ENCODE peak calls at places on chromosomes 3 and 15, in five cellular contexts. One of them, this sample, is unnamed.

GRCh38 chr15:69194854-69195253 is 34.4 kb downstream of the GLCE start:
- DNase-seq in activated B cell treated with CpG ODN at 0.5 μM for 24 hours: no peak
- DNase-seq in right atrium auricular region: no peak
- DNase-seq in fibroblast of villous mesenchyme: peak
- DNase-seq in mucosa of descending colon: no peak
- DNase-seq in this sample: no peak

GRCh38 chr3:142022381-142022780 is 127.0 kb downstream of the TFDP2 start:
- DNase-seq in activated B cell treated with CpG ODN at 0.5 μM for 24 hours: no peak
- DNase-seq in right atrium auricular region: no peak
- DNase-seq in fibroblast of villous mesenchyme: peak
- DNase-seq in mucosa of descending colon: peak
- DNase-seq in this sample: no peak

GRCh38 chr3:46930176-46930944 is 46.2 kb downstream of the CCDC12 start:
- DNase-seq in activated B cell treated with CpG ODN at 0.5 μM for 24 hours: no peak
- DNase-seq in right atrium auricular region: no peak
- DNase-seq in fibroblast of villous mesenchyme: no peak
- DNase-seq in mucosa of descending colon: no peak
- DNase-seq in this sample: no peak

GRCh38 chr15:78206326-78207109 is 27.8 kb downstream of the ACSBG1 start:
- DNase-seq in activated B cell treated with CpG ODN at 0.5 μM for 24 hours: no peak
- DNase-seq in right atrium auricular region: peak
- DNase-seq in fibroblast of villous mesenchyme: peak
- DNase-seq in mucosa of descending colon: no peak
- DNase-seq in this sample: no peak

GRCh38 chr15:48796930-48797329 is 13.9 kb downstream of the CEP152 start:
- DNase-seq in activated B cell treated with CpG ODN at 0.5 μM for 24 hours: no peak
- DNase-seq in right atrium auricular region: no peak
- DNase-seq in fibroblast of villous mesenchyme: no peak
- DNase-seq in mucosa of descending colon: no peak
- DNase-seq in this sample: no peak

GRCh38 chr3:151210676-151211381 is 7.8 kb upstream of the GPR171 start:
- DNase-seq in activated B cell treated with CpG ODN at 0.5 μM for 24 hours: no peak
- DNase-seq in right atrium auricular region: no peak
- DNase-seq in fibroblast of villous mesenchyme: peak
- DNase-seq in mucosa of descending colon: peak
- DNase-seq in this sample: no peak

GRCh38 chr15:76939715-76940114 is 8.2 kb downstream of the RCN2 start:
- DNase-seq in activated B cell treated with CpG ODN at 0.5 μM for 24 hours: no peak
- DNase-seq in right atrium auricular region: no peak
- DNase-seq in fibroblast of villous mesenchyme: peak
- DNase-seq in mucosa of descending colon: no peak
- DNase-seq in this sample: no peak

GRCh38 chr3:29771602-29772001 is 490.7 kb downstream of the RBMS3 start:
- DNase-seq in activated B cell treated with CpG ODN at 0.5 μM for 24 hours: no peak
- DNase-seq in right atrium auricular region: no peak
- DNase-seq in fibroblast of villous mesenchyme: no peak
- DNase-seq in mucosa of descending colon: no peak
- DNase-seq in this sample: no peak

GRCh38 chr3:174125267-174125844 is 727.8 kb downstream of the NLGN1 start:
- DNase-seq in activated B cell treated with CpG ODN at 0.5 μM for 24 hours: no peak
- DNase-seq in right atrium auricular region: no peak
- DNase-seq in fibroblast of villous mesenchyme: peak
- DNase-seq in mucosa of descending colon: no peak
- DNase-seq in this sample: no peak

GRCh38 chr3:141280086-141280485 is 48.5 kb downstream of the PXYLP1 start:
- DNase-seq in activated B cell treated with CpG ODN at 0.5 μM for 24 hours: no peak
- DNase-seq in right atrium auricular region: peak
- DNase-seq in fibroblast of villous mesenchyme: peak
- DNase-seq in mucosa of descending colon: no peak
- DNase-seq in this sample: no peak

GRCh38 chr15:82414536-82415191 is 15.0 kb upstream of the GOLGA6L9 start:
- DNase-seq in activated B cell treated with CpG ODN at 0.5 μM for 24 hours: no peak
- DNase-seq in right atrium auricular region: no peak
- DNase-seq in fibroblast of villous mesenchyme: peak
- DNase-seq in mucosa of descending colon: no peak
- DNase-seq in this sample: no peak
- TF ChIP-seq CTCF in activated B cell treated with CpG ODN at 0.5 μM for 24 hours: no peak
- TF ChIP-seq CTCF in right atrium auricular region: no peak
- TF ChIP-seq CTCF in fibroblast of villous mesenchyme: no peak
- TF ChIP-seq CTCF in mucosa of descending colon: no peak
- TF ChIP-seq CTCF in this sample: no peak

GRCh38 chr15:73681856-73682596 is 2.2 kb upstream of the CD276 start:
- DNase-seq in activated B cell treated with CpG ODN at 0.5 μM for 24 hours: no peak
- DNase-seq in right atrium auricular region: no peak
- DNase-seq in fibroblast of villous mesenchyme: peak
- DNase-seq in mucosa of descending colon: no peak
- DNase-seq in this sample: no peak

GRCh38 chr15:73683624-73684536 is at the start of gene CD276:
- DNase-seq in activated B cell treated with CpG ODN at 0.5 μM for 24 hours: no peak
- DNase-seq in right atrium auricular region: peak
- DNase-seq in fibroblast of villous mesenchyme: peak
- DNase-seq in mucosa of descending colon: peak
- DNase-seq in this sample: peak

GRCh38 chr15:73683257-73683623 is 943 bp upstream of the CD276 start:
- DNase-seq in activated B cell treated with CpG ODN at 0.5 μM for 24 hours: no peak
- DNase-seq in right atrium auricular region: peak
- DNase-seq in fibroblast of villous mesenchyme: no peak
- DNase-seq in mucosa of descending colon: no peak
- DNase-seq in this sample: no peak

GRCh38 chr15:73681073-73681472 is 3.1 kb upstream of the CD276 start:
- DNase-seq in activated B cell treated with CpG ODN at 0.5 μM for 24 hours: no peak
- DNase-seq in right atrium auricular region: no peak
- DNase-seq in fibroblast of villous mesenchyme: no peak
- DNase-seq in mucosa of descending colon: no peak
- DNase-seq in this sample: no peak

GRCh38 chr15:73682597-73683090 is 1.5 kb upstream of the CD276 start:
- DNase-seq in activated B cell treated with CpG ODN at 0.5 μM for 24 hours: no peak
- DNase-seq in right atrium auricular region: no peak
- DNase-seq in fibroblast of villous mesenchyme: no peak
- DNase-seq in mucosa of descending colon: no peak
- DNase-seq in this sample: no peak
- TF ChIP-seq CTCF in activated B cell treated with CpG ODN at 0.5 μM for 24 hours: no peak
- TF ChIP-seq CTCF in right atrium auricular region: no peak
- TF ChIP-seq CTCF in fibroblast of villous mesenchyme: no peak
- TF ChIP-seq CTCF in mucosa of descending colon: no peak
- TF ChIP-seq CTCF in this sample: no peak

DNA sequence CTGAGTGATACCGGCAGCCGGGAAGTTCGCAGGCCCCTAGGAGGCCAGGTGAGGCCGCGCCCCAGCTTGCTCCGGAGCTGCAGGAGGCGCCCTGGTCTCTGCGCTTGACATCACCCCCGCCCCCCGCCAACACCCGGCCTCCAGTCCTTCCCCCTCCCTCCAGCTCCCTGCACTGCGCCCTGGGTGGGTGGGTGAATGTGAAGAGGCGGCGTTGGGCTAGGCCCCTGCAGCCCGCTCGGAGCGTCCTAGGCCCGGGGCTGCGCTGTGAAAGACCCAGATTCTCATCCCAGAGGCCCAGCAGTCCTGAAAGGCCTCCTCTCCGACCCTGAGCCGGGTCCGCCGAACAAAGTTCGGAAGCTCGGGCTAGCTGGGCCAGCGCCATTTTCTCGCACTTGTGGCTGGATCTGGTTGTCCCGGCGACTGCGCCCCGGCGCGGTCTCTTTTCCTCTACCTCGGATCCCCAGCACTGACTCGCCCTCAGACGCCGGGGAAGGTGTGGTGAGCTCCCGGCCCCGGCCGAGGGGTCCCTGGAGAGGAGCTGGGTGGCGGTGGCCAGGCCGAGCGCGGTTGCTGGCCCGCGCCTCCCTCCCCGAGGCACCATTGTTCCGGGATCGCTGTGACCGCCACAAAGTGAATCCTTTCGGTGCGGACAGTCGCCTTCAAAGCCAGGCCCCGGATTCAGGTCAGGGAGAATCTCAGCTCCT is 12.9 kb downstream of the ZIC4 start:
- DNase-seq in activated B cell treated with CpG ODN at 0.5 μM for 24 hours: no peak
- DNase-seq in right atrium auricular region: no peak
- DNase-seq in fibroblast of villous mesenchyme: no peak
- DNase-seq in mucosa of descending colon: no peak
- DNase-seq in this sample: no peak
- TF ChIP-seq CTCF in activated B cell treated with CpG ODN at 0.5 μM for 24 hours: no peak
- TF ChIP-seq CTCF in right atrium auricular region: no peak
- TF ChIP-seq CTCF in fibroblast of villous mesenchyme: no peak
- TF ChIP-seq CTCF in mucosa of descending colon: no peak
- TF ChIP-seq CTCF in this sample: no peak

GRCh38 chr3:4685673-4686345 is 192.7 kb downstream of the ITPR1 start:
- DNase-seq in activated B cell treated with CpG ODN at 0.5 μM for 24 hours: no peak
- DNase-seq in right atrium auricular region: no peak
- DNase-seq in fibroblast of villous mesenchyme: no peak
- DNase-seq in mucosa of descending colon: no peak
- DNase-seq in this sample: no peak

GRCh38 chr3:4687596-4687995 is 194.4 kb downstream of the ITPR1 start:
- DNase-seq in activated B cell treated with CpG ODN at 0.5 μM for 24 hours: no peak
- DNase-seq in right atrium auricular region: no peak
- DNase-seq in fibroblast of villous mesenchyme: no peak
- DNase-seq in mucosa of descending colon: no peak
- DNase-seq in this sample: no peak

GRCh38 chr3:4688411-4688810 is 195.3 kb downstream of the ITPR1 start:
- DNase-seq in activated B cell treated with CpG ODN at 0.5 μM for 24 hours: no peak
- DNase-seq in right atrium auricular region: no peak
- DNase-seq in fibroblast of villous mesenchyme: peak
- DNase-seq in mucosa of descending colon: no peak
- DNase-seq in this sample: no peak

GRCh38 chr3:4686619-4687018 is 193.5 kb downstream of the ITPR1 start:
- DNase-seq in activated B cell treated with CpG ODN at 0.5 μM for 24 hours: no peak
- DNase-seq in right atrium auricular region: no peak
- DNase-seq in fibroblast of villous mesenchyme: no peak
- DNase-seq in mucosa of descending colon: no peak
- DNase-seq in this sample: no peak

DNA sequence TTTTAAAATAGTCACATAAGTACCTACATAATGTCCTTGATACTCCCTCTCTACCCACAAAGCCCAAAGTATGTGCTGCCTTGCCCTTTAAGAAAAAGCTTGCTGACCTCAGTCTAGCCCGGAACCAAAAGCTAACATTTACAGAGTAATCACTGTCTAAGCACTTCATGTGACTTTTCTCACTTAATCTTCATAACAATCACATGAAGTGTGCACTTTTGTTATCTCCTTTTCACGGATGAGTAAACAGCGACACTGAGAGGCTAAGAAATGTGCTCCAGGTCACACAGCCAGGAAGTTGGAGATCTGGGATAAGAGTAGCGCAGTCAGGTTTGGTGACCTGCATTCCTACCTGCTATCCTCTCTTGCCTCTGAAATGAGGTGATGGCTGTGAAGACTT is 194.0 kb downstream of the ITPR1 start:
- DNase-seq in activated B cell treated with CpG ODN at 0.5 μM for 24 hours: no peak
- DNase-seq in right atrium auricular region: no peak
- DNase-seq in fibroblast of villous mesenchyme: peak
- DNase-seq in mucosa of descending colon: no peak
- DNase-seq in this sample: no peak
- TF ChIP-seq CTCF in activated B cell treated with CpG ODN at 0.5 μM for 24 hours: no peak
- TF ChIP-seq CTCF in right atrium auricular region: no peak
- TF ChIP-seq CTCF in fibroblast of villous mesenchyme: no peak
- TF ChIP-seq CTCF in mucosa of descending colon: no peak
- TF ChIP-seq CTCF in this sample: no peak

This sample was measured in mesothelial cell of epicardium.